ENCODE peak calls at places on chromosomes 3 and 15, in four cellular contexts. One of them, this sample, is unnamed.

GRCh38 chr15:31079519-31079918 is 22.0 kb downstream of the TRPM1 start:
- DNase-seq in Calu3: no peak
- DNase-seq in activated CD4-positive, alpha-beta T cell treated with anti-CD3 and anti-CD28 coated beads for 24 hours: no peak
- DNase-seq in KBM-7: no peak
- DNase-seq in this sample: peak

GRCh38 chr3:141000027-141000663 is 51.0 kb upstream of the SPSB4 start:
- DNase-seq in Calu3: peak
- DNase-seq in activated CD4-positive, alpha-beta T cell treated with anti-CD3 and anti-CD28 coated beads for 24 hours: peak
- DNase-seq in KBM-7: peak
- DNase-seq in this sample: peak

GRCh38 chr3:65924762-65925161 is 114.0 kb downstream of the MAGI1 start:
- DNase-seq in Calu3: no peak
- DNase-seq in activated CD4-positive, alpha-beta T cell treated with anti-CD3 and anti-CD28 coated beads for 24 hours: no peak
- DNase-seq in KBM-7: no peak
- DNase-seq in this sample: no peak

GRCh38 chr3:197027151-197027895 is 2.3 kb downstream of the MELTF start:
- DNase-seq in Calu3: peak
- DNase-seq in activated CD4-positive, alpha-beta T cell treated with anti-CD3 and anti-CD28 coated beads for 24 hours: no peak
- DNase-seq in KBM-7: no peak
- DNase-seq in this sample: no peak

GRCh38 chr3:145219355-145220196 is 941.4 kb downstream of the PLOD2 start:
- DNase-seq in Calu3: peak
- DNase-seq in activated CD4-positive, alpha-beta T cell treated with anti-CD3 and anti-CD28 coated beads for 24 hours: no peak
- DNase-seq in KBM-7: no peak
- DNase-seq in this sample: no peak

GRCh38 chr15:69244798-69245197 is 53.9 kb upstream of the PAQR5 start:
- DNase-seq in Calu3: no peak
- DNase-seq in activated CD4-positive, alpha-beta T cell treated with anti-CD3 and anti-CD28 coated beads for 24 hours: no peak
- DNase-seq in KBM-7: no peak
- DNase-seq in this sample: peak

GRCh38 chr15:37034835-37035234 is 65.5 kb downstream of the MEIS2 start:
- DNase-seq in Calu3: no peak
- DNase-seq in activated CD4-positive, alpha-beta T cell treated with anti-CD3 and anti-CD28 coated beads for 24 hours: no peak
- DNase-seq in KBM-7: peak
- DNase-seq in this sample: no peak

GRCh38 chr3:10196389-10197052 is 31.8 kb downstream of the IRAK2 start:
- DNase-seq in Calu3: no peak
- DNase-seq in activated CD4-positive, alpha-beta T cell treated with anti-CD3 and anti-CD28 coated beads for 24 hours: no peak
- DNase-seq in KBM-7: no peak
- DNase-seq in this sample: peak

GRCh38 chr15:95327661-95328060 is 1002.8 kb upstream of the NR2F2 start:
- DNase-seq in Calu3: no peak
- DNase-seq in activated CD4-positive, alpha-beta T cell treated with anti-CD3 and anti-CD28 coated beads for 24 hours: no peak
- DNase-seq in KBM-7: no peak
- DNase-seq in this sample: no peak

GRCh38 chr15:52668133-52668532 is 11.1 kb downstream of the ATOSA start:
- DNase-seq in Calu3: no peak
- DNase-seq in activated CD4-positive, alpha-beta T cell treated with anti-CD3 and anti-CD28 coated beads for 24 hours: no peak
- DNase-seq in KBM-7: no peak
- DNase-seq in this sample: no peak